ENCODE peak calls at places on chromosomes 13 and 19, in eight cellular contexts. One of them, this sample, is unnamed.

GRCh38 chr19:14475251-14476073 is at the start of gene PTGER1:
- DNase-seq in HCEC 1CT: no peak
- DNase-seq in ELF-1: peak
- DNase-seq in activated T-helper 9 cell treated with anti-CD3 and anti-CD28 coated beads, Interleukin-2, amount 50 U/mL, for 16 hours: no peak
- DNase-seq in NCI-H1694 treated with DMSO at 0.1 percent for 48 hours: no peak
- DNase-seq in left cardiac atrium: no peak
- DNase-seq in T47D: peak
- DNase-seq in psoas muscle: no peak
- DNase-seq in this sample: no peak

GRCh38 chr13:48094404-48094780 is 512 bp downstream of the MED4 start:
- DNase-seq in T47D: no peak
- DNase-seq in ELF-1: peak
- DNase-seq in left cardiac atrium: no peak
- DNase-seq in HCEC 1CT: no peak
- DNase-seq in psoas muscle: no peak
- DNase-seq in NCI-H1694 treated with DMSO at 0.1 percent for 48 hours: no peak
- DNase-seq in activated T-helper 9 cell treated with anti-CD3 and anti-CD28 coated beads, Interleukin-2, amount 50 U/mL, for 16 hours: no peak
- DNase-seq in this sample: no peak

GRCh38 chr19:15551183-15552004 is 43.1 kb downstream of the CYP4F22 start:
- DNase-seq in NCI-H1694 treated with DMSO at 0.1 percent for 48 hours: no peak
- DNase-seq in psoas muscle: peak
- DNase-seq in left cardiac atrium: peak
- DNase-seq in ELF-1: peak
- DNase-seq in HCEC 1CT: no peak
- DNase-seq in activated T-helper 9 cell treated with anti-CD3 and anti-CD28 coated beads, Interleukin-2, amount 50 U/mL, for 16 hours: peak
- DNase-seq in T47D: no peak
- DNase-seq in this sample: no peak

GRCh38 chr19:50233308-50233910 is 30.0 kb downstream of the MYH14 start:
- DNase-seq in ELF-1: no peak
- DNase-seq in NCI-H1694 treated with DMSO at 0.1 percent for 48 hours: no peak
- DNase-seq in T47D: no peak
- DNase-seq in HCEC 1CT: no peak
- DNase-seq in left cardiac atrium: no peak
- DNase-seq in psoas muscle: no peak
- DNase-seq in activated T-helper 9 cell treated with anti-CD3 and anti-CD28 coated beads, Interleukin-2, amount 50 U/mL, for 16 hours: no peak
- DNase-seq in this sample: no peak

GRCh38 chr13:110815471-110816204 is 99.2 kb downstream of the ANKRD10 start:
- DNase-seq in psoas muscle: no peak
- DNase-seq in NCI-H1694 treated with DMSO at 0.1 percent for 48 hours: no peak
- DNase-seq in HCEC 1CT: no peak
- DNase-seq in T47D: no peak
- DNase-seq in activated T-helper 9 cell treated with anti-CD3 and anti-CD28 coated beads, Interleukin-2, amount 50 U/mL, for 16 hours: no peak
- DNase-seq in ELF-1: no peak
- DNase-seq in left cardiac atrium: no peak
- DNase-seq in this sample: no peak

GRCh38 chr13:30656178-30656577 is 38.5 kb downstream of the USPL1 start:
- DNase-seq in NCI-H1694 treated with DMSO at 0.1 percent for 48 hours: no peak
- DNase-seq in left cardiac atrium: no peak
- DNase-seq in ELF-1: no peak
- DNase-seq in activated T-helper 9 cell treated with anti-CD3 and anti-CD28 coated beads, Interleukin-2, amount 50 U/mL, for 16 hours: no peak
- DNase-seq in psoas muscle: no peak
- DNase-seq in HCEC 1CT: no peak
- DNase-seq in T47D: no peak
- DNase-seq in this sample: no peak

GRCh38 chr19:23527797-23528196 is 132.5 kb upstream of the ZNF91 start:
- DNase-seq in psoas muscle: no peak
- DNase-seq in activated T-helper 9 cell treated with anti-CD3 and anti-CD28 coated beads, Interleukin-2, amount 50 U/mL, for 16 hours: no peak
- DNase-seq in T47D: no peak
- DNase-seq in left cardiac atrium: no peak
- DNase-seq in HCEC 1CT: no peak
- DNase-seq in NCI-H1694 treated with DMSO at 0.1 percent for 48 hours: no peak
- DNase-seq in ELF-1: no peak
- DNase-seq in this sample: no peak

GRCh38 chr19:43432866-43433673 is 18.4 kb downstream of the TEX101 start:
- DNase-seq in HCEC 1CT: peak
- DNase-seq in ELF-1: peak
- DNase-seq in activated T-helper 9 cell treated with anti-CD3 and anti-CD28 coated beads, Interleukin-2, amount 50 U/mL, for 16 hours: peak
- DNase-seq in NCI-H1694 treated with DMSO at 0.1 percent for 48 hours: peak
- DNase-seq in left cardiac atrium: peak
- DNase-seq in T47D: peak
- DNase-seq in psoas muscle: peak
- DNase-seq in this sample: peak

GRCh38 chr13:30143671-30144400 is 163.5 kb downstream of the KATNAL1 start:
- DNase-seq in left cardiac atrium: no peak
- DNase-seq in NCI-H1694 treated with DMSO at 0.1 percent for 48 hours: no peak
- DNase-seq in T47D: no peak
- DNase-seq in ELF-1: no peak
- DNase-seq in HCEC 1CT: peak
- DNase-seq in psoas muscle: no peak
- DNase-seq in activated T-helper 9 cell treated with anti-CD3 and anti-CD28 coated beads, Interleukin-2, amount 50 U/mL, for 16 hours: no peak
- DNase-seq in this sample: no peak

GRCh38 chr19:20171285-20171684 is 4.3 kb downstream of the ZNF486 start:
- DNase-seq in left cardiac atrium: no peak
- DNase-seq in psoas muscle: no peak
- DNase-seq in HCEC 1CT: no peak
- DNase-seq in activated T-helper 9 cell treated with anti-CD3 and anti-CD28 coated beads, Interleukin-2, amount 50 U/mL, for 16 hours: no peak
- DNase-seq in T47D: no peak
- DNase-seq in ELF-1: no peak
- DNase-seq in NCI-H1694 treated with DMSO at 0.1 percent for 48 hours: no peak
- DNase-seq in this sample: peak

GRCh38 chr19:19643158-19644053 is at the start of gene GMIP:
- DNase-seq in NCI-H1694 treated with DMSO at 0.1 percent for 48 hours: peak
- DNase-seq in T47D: peak
- DNase-seq in left cardiac atrium: peak
- DNase-seq in ELF-1: peak
- DNase-seq in psoas muscle: peak
- DNase-seq in activated T-helper 9 cell treated with anti-CD3 and anti-CD28 coated beads, Interleukin-2, amount 50 U/mL, for 16 hours: peak
- DNase-seq in HCEC 1CT: peak
- DNase-seq in this sample: peak

GRCh38 chr13:32446778-32447465 is 19.0 kb upstream of the N4BP2L1 start:
- DNase-seq in ELF-1: no peak
- DNase-seq in psoas muscle: no peak
- DNase-seq in HCEC 1CT: no peak
- DNase-seq in left cardiac atrium: no peak
- DNase-seq in T47D: no peak
- DNase-seq in NCI-H1694 treated with DMSO at 0.1 percent for 48 hours: no peak
- DNase-seq in activated T-helper 9 cell treated with anti-CD3 and anti-CD28 coated beads, Interleukin-2, amount 50 U/mL, for 16 hours: no peak
- DNase-seq in this sample: no peak

GRCh38 chr13:42751693-42752092 is 29.7 kb upstream of the FAM216B start:
- DNase-seq in HCEC 1CT: no peak
- DNase-seq in T47D: no peak
- DNase-seq in activated T-helper 9 cell treated with anti-CD3 and anti-CD28 coated beads, Interleukin-2, amount 50 U/mL, for 16 hours: no peak
- DNase-seq in left cardiac atrium: no peak
- DNase-seq in ELF-1: no peak
- DNase-seq in NCI-H1694 treated with DMSO at 0.1 percent for 48 hours: no peak
- DNase-seq in psoas muscle: no peak
- DNase-seq in this sample: no peak

GRCh38 chr13:36332986-36333385 is 13.2 kb downstream of the SPART start:
- DNase-seq in ELF-1: no peak
- DNase-seq in T47D: no peak
- DNase-seq in NCI-H1694 treated with DMSO at 0.1 percent for 48 hours: no peak
- DNase-seq in activated T-helper 9 cell treated with anti-CD3 and anti-CD28 coated beads, Interleukin-2, amount 50 U/mL, for 16 hours: no peak
- DNase-seq in left cardiac atrium: no peak
- DNase-seq in HCEC 1CT: peak
- DNase-seq in psoas muscle: no peak
- DNase-seq in this sample: no peak

GRCh38 chr13:36456577-36456976 is 24.3 kb downstream of the CCNA1 start:
- DNase-seq in activated T-helper 9 cell treated with anti-CD3 and anti-CD28 coated beads, Interleukin-2, amount 50 U/mL, for 16 hours: no peak
- DNase-seq in psoas muscle: no peak
- DNase-seq in left cardiac atrium: no peak
- DNase-seq in NCI-H1694 treated with DMSO at 0.1 percent for 48 hours: no peak
- DNase-seq in HCEC 1CT: no peak
- DNase-seq in ELF-1: no peak
- DNase-seq in T47D: no peak
- DNase-seq in this sample: no peak

GRCh38 chr13:95494082-95494681 is 58.3 kb upstream of the CLDN10 start:
- DNase-seq in HCEC 1CT: peak
- DNase-seq in NCI-H1694 treated with DMSO at 0.1 percent for 48 hours: peak
- DNase-seq in T47D: peak
- DNase-seq in psoas muscle: no peak
- DNase-seq in left cardiac atrium: no peak
- DNase-seq in ELF-1: no peak
- DNase-seq in activated T-helper 9 cell treated with anti-CD3 and anti-CD28 coated beads, Interleukin-2, amount 50 U/mL, for 16 hours: no peak
- DNase-seq in this sample: peak

GRCh38 chr19:18397242-18398202 is at the start of gene LRRC25:
- DNase-seq in ELF-1: peak
- DNase-seq in psoas muscle: peak
- DNase-seq in HCEC 1CT: no peak
- DNase-seq in NCI-H1694 treated with DMSO at 0.1 percent for 48 hours: no peak
- DNase-seq in T47D: no peak
- DNase-seq in activated T-helper 9 cell treated with anti-CD3 and anti-CD28 coated beads, Interleukin-2, amount 50 U/mL, for 16 hours: no peak
- DNase-seq in left cardiac atrium: peak
- DNase-seq in this sample: no peak

GRCh38 chr19:4198467-4199126 is 16.1 kb downstream of the ANKRD24 start:
- DNase-seq in ELF-1: no peak
- DNase-seq in left cardiac atrium: no peak
- DNase-seq in activated T-helper 9 cell treated with anti-CD3 and anti-CD28 coated beads, Interleukin-2, amount 50 U/mL, for 16 hours: no peak
- DNase-seq in HCEC 1CT: no peak
- DNase-seq in NCI-H1694 treated with DMSO at 0.1 percent for 48 hours: no peak
- DNase-seq in T47D: no peak
- DNase-seq in psoas muscle: no peak
- DNase-seq in this sample: no peak

GRCh38 chr19:37953125-37953524 is 46.1 kb downstream of the SIPA1L3 start:
- DNase-seq in HCEC 1CT: no peak
- DNase-seq in psoas muscle: no peak
- DNase-seq in left cardiac atrium: no peak
- DNase-seq in activated T-helper 9 cell treated with anti-CD3 and anti-CD28 coated beads, Interleukin-2, amount 50 U/mL, for 16 hours: no peak
- DNase-seq in NCI-H1694 treated with DMSO at 0.1 percent for 48 hours: no peak
- DNase-seq in T47D: no peak
- DNase-seq in ELF-1: no peak
- DNase-seq in this sample: no peak

GRCh38 chr13:74409551-74409950 is 275.3 kb upstream of the KLF12 start:
- DNase-seq in left cardiac atrium: no peak
- DNase-seq in ELF-1: no peak
- DNase-seq in activated T-helper 9 cell treated with anti-CD3 and anti-CD28 coated beads, Interleukin-2, amount 50 U/mL, for 16 hours: no peak
- DNase-seq in T47D: no peak
- DNase-seq in HCEC 1CT: no peak
- DNase-seq in NCI-H1694 treated with DMSO at 0.1 percent for 48 hours: no peak
- DNase-seq in psoas muscle: no peak
- DNase-seq in this sample: no peak

GRCh38 chr13:33228645-33229445 is 56.7 kb downstream of the STARD13 start:
- DNase-seq in NCI-H1694 treated with DMSO at 0.1 percent for 48 hours: peak
- DNase-seq in ELF-1: peak
- DNase-seq in HCEC 1CT: peak
- DNase-seq in activated T-helper 9 cell treated with anti-CD3 and anti-CD28 coated beads, Interleukin-2, amount 50 U/mL, for 16 hours: no peak
- DNase-seq in T47D: no peak
- DNase-seq in psoas muscle: no peak
- DNase-seq in left cardiac atrium: no peak
- DNase-seq in this sample: no peak

GRCh38 chr19:35316560-35316959 is 12.4 kb upstream of the CD22 start:
- DNase-seq in NCI-H1694 treated with DMSO at 0.1 percent for 48 hours: no peak
- DNase-seq in activated T-helper 9 cell treated with anti-CD3 and anti-CD28 coated beads, Interleukin-2, amount 50 U/mL, for 16 hours: no peak
- DNase-seq in psoas muscle: no peak
- DNase-seq in T47D: no peak
- DNase-seq in HCEC 1CT: no peak
- DNase-seq in ELF-1: no peak
- DNase-seq in left cardiac atrium: no peak
- DNase-seq in this sample: no peak

GRCh38 chr13:98377635-98378378 is 199.1 kb downstream of the STK24 start:
- DNase-seq in psoas muscle: no peak
- DNase-seq in NCI-H1694 treated with DMSO at 0.1 percent for 48 hours: no peak
- DNase-seq in T47D: no peak
- DNase-seq in left cardiac atrium: no peak
- DNase-seq in HCEC 1CT: no peak
- DNase-seq in activated T-helper 9 cell treated with anti-CD3 and anti-CD28 coated beads, Interleukin-2, amount 50 U/mL, for 16 hours: no peak
- DNase-seq in ELF-1: no peak
- DNase-seq in this sample: no peak

GRCh38 chr19:42366676-42367075 is 23.4 kb downstream of the CNFN start:
- DNase-seq in ELF-1: peak
- DNase-seq in NCI-H1694 treated with DMSO at 0.1 percent for 48 hours: no peak
- DNase-seq in left cardiac atrium: no peak
- DNase-seq in psoas muscle: no peak
- DNase-seq in activated T-helper 9 cell treated with anti-CD3 and anti-CD28 coated beads, Interleukin-2, amount 50 U/mL, for 16 hours: no peak
- DNase-seq in T47D: no peak
- DNase-seq in HCEC 1CT: no peak
- DNase-seq in this sample: no peak

GRCh38 chr13:114143806-114144605 is 11.6 kb upstream of the RASA3 start:
- DNase-seq in activated T-helper 9 cell treated with anti-CD3 and anti-CD28 coated beads, Interleukin-2, amount 50 U/mL, for 16 hours: no peak
- DNase-seq in T47D: peak
- DNase-seq in NCI-H1694 treated with DMSO at 0.1 percent for 48 hours: no peak
- DNase-seq in psoas muscle: peak
- DNase-seq in ELF-1: peak
- DNase-seq in HCEC 1CT: no peak
- DNase-seq in left cardiac atrium: no peak
- DNase-seq in this sample: no peak

GRCh38 chr13:44292545-44292944 is 81.1 kb upstream of the SERP2 start:
- DNase-seq in psoas muscle: no peak
- DNase-seq in left cardiac atrium: no peak
- DNase-seq in NCI-H1694 treated with DMSO at 0.1 percent for 48 hours: no peak
- DNase-seq in ELF-1: no peak
- DNase-seq in activated T-helper 9 cell treated with anti-CD3 and anti-CD28 coated beads, Interleukin-2, amount 50 U/mL, for 16 hours: no peak
- DNase-seq in HCEC 1CT: no peak
- DNase-seq in T47D: no peak
- DNase-seq in this sample: no peak

This sample was measured in ureter.